ENCODE peak calls at places on chromosomes 13 and 19, in eight cellular contexts. Z, H, D, E, O, X, N and W are unnamed samples.

GRCh38 chr13:31409678-31410356 is 210.0 kb downstream of the B3GLCT start:
- DNase-seq in D (no peak), Z (no peak), H (no peak), O (no peak), N (no peak), X (peak; percentile 36), E (no peak), W (no peak)

GRCh38 chr13:111845621-111846351 is 221.2 kb upstream of the SOX1 start:
- DNase-seq in X (no peak), E (no peak), D (peak; percentile 62), N (no peak), H (no peak), O (no peak), Z (no peak), W (no peak)

GRCh38 chr13:24279267-24279666 is 30.1 kb upstream of the C1QTNF9 start:
- DNase-seq in O (no peak), N (no peak), E (no peak), D (no peak), X (no peak), H (no peak), Z (no peak), W (no peak)

GRCh38 chr19:940591-941291 is 14.9 kb downstream of the ARID3A start:
- DNase-seq in D (peak; percentile 66), X (peak; percentile 88), Z (peak; percentile 42), E (peak; percentile 90), H (no peak), N (peak; percentile 57), O (no peak), W (peak; percentile 86)

GRCh38 chr19:50430888-50431342 is 1.8 kb upstream of the MYBPC2 start:
- DNase-seq in H (no peak), N (no peak), D (no peak), X (no peak), E (peak; percentile 63), O (no peak), Z (no peak), W (no peak)

GRCh38 chr19:49512970-49513745 is 697 bp downstream of the FCGRT start:
- DNase-seq in H (no peak), O (no peak), N (no peak), Z (no peak), D (peak; percentile 7), E (peak; percentile 85), X (peak; percentile 89), W (peak; percentile 75)

GRCh38 chr13:101433895-101434294 is 17.6 kb upstream of the NALCN start:
- DNase-seq in D (no peak), H (no peak), E (no peak), O (no peak), X (no peak), Z (no peak), N (no peak), W (no peak)

GRCh38 chr19:45769821-45770191 is 754 bp upstream of the SIX5 start:
- DNase-seq in N (peak; percentile 38), X (peak; percentile 51), H (no peak), Z (peak; percentile 75), E (peak; percentile 77), D (no peak), O (no peak), W (peak; percentile 65)

GRCh38 chr13:75341025-75341424 is 140.9 kb downstream of the TBC1D4 start:
- DNase-seq in D (no peak), E (no peak), N (no peak), H (no peak), Z (no peak), X (no peak), O (no peak), W (no peak)

GRCh38 chr19:3785464-3785937 is 680 bp downstream of the MATK start:
- DNase-seq in E (no peak), D (no peak), N (no peak), X (no peak), H (no peak), Z (no peak), O (no peak), W (no peak)

GRCh38 chr19:35487821-35488220 is 2.4 kb downstream of the KRTDAP start:
- DNase-seq in D (no peak), O (no peak), H (no peak), E (no peak), X (no peak), N (no peak), Z (no peak), W (no peak)

GRCh38 chr13:51959773-51960172 is 51.5 kb downstream of the ATP7B start:
- DNase-seq in O (no peak), D (no peak), H (peak; percentile 53), X (peak; percentile 81), N (no peak), E (peak; percentile 68), Z (peak; percentile 50), W (peak; percentile 81)

GRCh38 chr13:20997301-20998061 is 63.9 kb downstream of the LATS2 start:
- DNase-seq in N (peak; percentile 98), O (no peak), Z (no peak), E (no peak), X (no peak), H (no peak), D (no peak), W (no peak)

GRCh38 chr19:7831452-7831851 is 1.4 kb downstream of the EVI5L start:
- DNase-seq in E (no peak), Z (no peak), X (no peak), D (no peak), H (no peak), O (peak; percentile 48), N (peak; percentile 34), W (peak; percentile 25)

GRCh38 chr19:55133639-55134444 is 15.2 kb downstream of the TNNT1 start:
- DNase-seq in D (no peak), N (no peak), H (no peak), O (no peak), X (no peak), Z (no peak), E (no peak), W (no peak)